ENCODE peak calls at places on chromosomes 1 and 21, in five cellular contexts. R is choroid plexus epithelial cell; D is central memory CD4-positive, alpha-beta T cell; J is HT1080; Z is left ventricle myocardium inferior. P is an unnamed sample.

GRCh38 chr1:36871146-36871971 is 163.0 kb downstream of the GRIK3 start:
- DNase-seq in R (no peak), D (no peak), J (peak), Z (no peak), P (no peak)

GRCh38 chr1:36988741-36989193 is 45.5 kb downstream of the GRIK3 start:
- DNase-seq in R (no peak), D (no peak), J (no peak), Z (no peak), P (no peak)

GRCh38 chr1:28506907-28507246 is 1.0 kb downstream of the RCC1 start:
- DNase-seq in R (no peak), D (no peak), J (peak), Z (no peak), P (no peak)

GRCh38 chr21:19507682-19508260 is 1104.2 kb upstream of the TMPRSS15 start:
- DNase-seq in R (peak), D (no peak), J (peak), Z (no peak), P (no peak)

GRCh38 chr1:205680073-205680851 is at the start of gene SLC45A3:
- DNase-seq in R (no peak), D (no peak), J (no peak), Z (peak), P (no peak)

GRCh38 chr1:172270605-172271004 is 149.9 kb upstream of the C1orf105 start:
- DNase-seq in R (peak), D (no peak), J (no peak), Z (no peak), P (peak)

GRCh38 chr1:8325771-8326170 is 7.9 kb downstream of the SLC45A1 start:
- DNase-seq in R (no peak), D (no peak), J (no peak), Z (no peak), P (no peak)

GRCh38 chr1:89946532-89946931 is 48.4 kb upstream of the ZNF326 start:
- DNase-seq in R (no peak), D (no peak), J (no peak), Z (no peak), P (no peak)

GRCh38 chr1:24892188-24893153 is 37.6 kb downstream of the RUNX3 start:
- DNase-seq in R (no peak), D (no peak), J (no peak), Z (no peak), P (no peak)

GRCh38 chr1:162873671-162874666 is 13.0 kb upstream of the CCDC190 start:
- DNase-seq in R (peak), D (no peak), J (peak), Z (no peak), P (peak)

P was measured in astrocyte.